ENCODE peak calls at places on chromosomes 11 and 22, in six cellular contexts. J is pancreas, H is neuronal stem cell, Y is thoracic aorta, A is body of pancreas, D is HepG2. Z is an unnamed sample. For H3K4me1 and H3K36me3, the result is how much of the 10 kb centered on the place peaks cover.

GRCh38 chr22:48749555-48750227 is 1078.0 kb downstream of the BRD1 start:
- DNase-seq in J (no peak), H (no peak), Y (no peak), A (no peak), D (no peak), Z (peak)

GRCh38 chr11:68450711-68451110 is 9.8 kb upstream of the PPP6R3 start:
- DNase-seq in J (no peak), H (no peak), Y (no peak), A (no peak), D (no peak), Z (no peak)

GRCh38 chr22:49321477-49322055 is 506.1 kb downstream of the BRD1 start:
- DNase-seq in J (no peak), H (no peak), Y (no peak), A (no peak), D (no peak), Z (peak)

GRCh38 chr11:115642660-115643059 is 138.4 kb upstream of the CADM1 start:
- DNase-seq in J (no peak), H (no peak), Y (no peak), A (no peak), D (no peak), Z (no peak)

GRCh38 chr11:36109850-36110606 is 166.2 kb downstream of the LDLRAD3 start:
- DNase-seq in J (no peak), H (peak), Y (no peak), A (no peak), D (no peak), Z (no peak)

GRCh38 chr11:7473702-7474101 is 11.6 kb upstream of the OLFML1 start:
- DNase-seq in J (no peak), H (no peak), Y (no peak), A (no peak), D (no peak), Z (no peak)

GRCh38 chr22:41530612-41531421 is 13.5 kb downstream of the POLR3H start:
- DNase-seq in J (no peak), H (no peak), Y (no peak), A (no peak), D (no peak), Z (no peak)

GRCh38 chr11:100574894-100575769 is 112.0 kb upstream of the ARHGAP42 start:
- DNase-seq in J (no peak), H (no peak), Y (no peak), A (no peak), D (peak), Z (peak)

GRCh38 chr11:74646964-74647363 is 54.6 kb downstream of the POLD3 start:
- DNase-seq in J (no peak), H (no peak), Y (no peak), A (no peak), D (no peak), Z (no peak)

GRCh38 chr11:28137832-28138231 is 29.6 kb downstream of the METTL15 start:
- DNase-seq in J (no peak), H (no peak), Y (no peak), A (no peak), D (no peak), Z (no peak)

GRCh38 chr11:28132541-28132940 is 24.4 kb downstream of the METTL15 start:
- DNase-seq in J (no peak), H (no peak), Y (no peak), A (no peak), D (no peak), Z (no peak)

DNA sequence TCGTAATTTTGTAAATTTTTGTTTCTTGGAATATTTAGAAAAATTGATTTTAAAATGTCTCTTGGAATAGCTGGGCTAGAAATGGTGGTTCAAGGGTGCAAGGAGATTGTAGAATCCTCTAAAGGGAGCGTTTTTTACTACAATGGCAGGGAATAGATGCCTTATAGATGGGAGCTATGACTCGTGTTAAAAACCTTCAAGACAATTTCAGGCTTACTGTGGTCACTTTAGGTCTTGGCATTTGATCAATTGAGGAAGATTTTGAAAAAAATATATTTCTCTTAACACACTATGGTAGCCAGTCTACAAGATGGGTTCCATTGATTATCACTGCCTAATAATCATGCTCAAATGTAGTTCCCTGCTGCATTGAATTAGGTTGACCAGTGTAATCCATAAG is 25.0 kb downstream of the METTL15 start:
- DNase-seq in J (no peak), H (no peak), Y (no peak), A (no peak), D (no peak), Z (no peak)
- H3K4me1 ChIP-seq in J (under half), H (under half), Y (under half), A (under half), D (under half), Z (under half)

GRCh38 chr11:113506893-113507292 is 31.7 kb upstream of the DRD2 start:
- DNase-seq in J (no peak), H (no peak), Y (no peak), A (no peak), D (no peak), Z (no peak)

GRCh38 chr11:113505046-113505445 is 29.8 kb upstream of the DRD2 start:
- DNase-seq in J (no peak), H (no peak), Y (no peak), A (no peak), D (no peak), Z (no peak)

GRCh38 chr11:113506461-113506860 is 31.3 kb upstream of the DRD2 start:
- DNase-seq in J (no peak), H (no peak), Y (no peak), A (no peak), D (no peak), Z (no peak)

GRCh38 chr11:113504586-113504985 is 29.4 kb upstream of the DRD2 start:
- DNase-seq in J (no peak), H (no peak), Y (no peak), A (no peak), D (no peak), Z (no peak)

DNA sequence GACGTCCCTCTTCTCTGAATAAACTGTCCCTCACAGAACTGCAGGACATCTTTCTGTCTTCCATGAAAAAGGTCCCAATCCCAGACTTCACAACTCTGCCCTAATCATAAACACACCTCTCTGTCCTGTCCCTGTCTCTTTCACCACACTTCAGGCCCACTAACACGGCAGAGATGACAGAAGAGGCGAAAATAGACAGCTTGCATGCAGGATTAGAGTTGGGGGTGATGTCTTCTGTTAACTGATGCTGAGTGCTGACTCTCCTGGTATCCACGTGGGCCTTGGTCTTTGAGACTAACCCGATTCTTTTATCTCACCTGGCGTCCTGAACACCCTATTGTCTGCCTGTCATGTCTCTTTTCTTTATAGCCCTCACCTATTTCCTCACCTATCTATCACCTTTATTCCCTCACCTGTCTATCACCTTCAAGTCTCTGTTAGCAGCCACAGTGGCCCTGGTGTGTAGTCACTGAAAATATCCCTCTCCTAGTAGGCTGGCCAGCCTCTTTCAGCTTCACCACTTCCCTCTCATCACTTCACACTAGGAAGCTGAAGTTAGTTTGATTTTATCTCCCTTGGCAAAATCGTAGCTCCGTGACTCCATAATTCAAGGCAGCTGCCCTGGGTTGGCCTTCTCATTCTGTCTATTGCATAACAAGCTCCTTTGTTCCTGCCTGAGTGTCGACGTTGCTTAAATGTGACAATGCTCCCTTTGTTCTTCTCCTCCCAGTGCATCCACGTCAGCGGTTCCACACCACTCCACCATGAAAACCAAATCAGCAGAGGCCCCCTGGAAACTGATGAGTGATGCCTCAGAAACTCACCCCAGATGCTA is 30.6 kb upstream of the DRD2 start:
- DNase-seq in J (no peak), H (no peak), Y (no peak), A (no peak), D (peak), Z (no peak)
- H3K36me3 ChIP-seq in J (under half), H (under half), Y (under half), A (under half), D (under half), Z (under half)

GRCh38 chr11:26928636-26929035 is 65.3 kb upstream of the FIBIN start:
- DNase-seq in J (no peak), H (no peak), Y (no peak), A (no peak), D (no peak), Z (no peak)

GRCh38 chr11:26930518-26931247 is 63.2 kb upstream of the FIBIN start:
- DNase-seq in J (no peak), H (no peak), Y (no peak), A (no peak), D (no peak), Z (no peak)

GRCh38 chr11:26931881-26932280 is 62.0 kb upstream of the FIBIN start:
- DNase-seq in J (no peak), H (no peak), Y (no peak), A (no peak), D (no peak), Z (no peak)

GRCh38 chr11:26929806-26930517 is 64.0 kb upstream of the FIBIN start:
- DNase-seq in J (no peak), H (no peak), Y (no peak), A (no peak), D (no peak), Z (no peak)

DNA sequence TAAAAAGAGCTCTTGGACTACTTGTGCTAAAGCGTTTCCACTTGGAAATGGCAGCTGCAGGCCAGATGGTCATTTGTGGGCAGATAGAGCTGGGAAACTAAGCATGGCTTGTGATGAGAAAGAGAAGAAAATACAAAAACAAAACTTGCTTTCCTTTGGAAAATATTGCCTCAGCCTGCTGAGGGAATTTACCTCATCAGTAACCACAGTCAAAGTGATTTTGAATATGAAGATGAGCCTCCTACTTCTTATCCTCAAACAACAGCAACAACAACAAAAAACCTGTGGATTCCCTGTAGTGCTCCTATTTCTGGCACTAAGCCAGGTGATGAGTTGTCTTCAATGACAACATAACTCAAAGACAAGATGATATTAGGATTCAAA is 62.7 kb upstream of the FIBIN start:
- DNase-seq in J (no peak), H (no peak), Y (no peak), A (no peak), D (no peak), Z (no peak)
- H3K4me1 ChIP-seq in J (under half), H (under half), Y (under half), A (under half), D (under half), Z (under half)

GRCh38 chr22:50447576-50448551 is 27.0 kb downstream of the SBF1 start:
- DNase-seq in J (no peak), H (no peak), Y (no peak), A (no peak), D (no peak), Z (no peak)

GRCh38 chr22:50444663-50445062 is 30.2 kb downstream of the SBF1 start:
- DNase-seq in J (no peak), H (no peak), Y (no peak), A (peak), D (no peak), Z (no peak)

GRCh38 chr22:50446708-50447575 is 27.9 kb downstream of the SBF1 start:
- DNase-seq in J (no peak), H (no peak), Y (no peak), A (no peak), D (no peak), Z (no peak)

GRCh38 chr22:50445071-50445879 is 29.6 kb downstream of the SBF1 start:
- DNase-seq in J (no peak), H (no peak), Y (no peak), A (no peak), D (no peak), Z (no peak)

GRCh38 chr22:50445880-50446707 is 28.7 kb downstream of the SBF1 start:
- DNase-seq in J (no peak), H (no peak), Y (no peak), A (no peak), D (no peak), Z (no peak)
- H3K36me3 ChIP-seq in J (under half), H (half or more), Y (under half), A (under half), D (under half), Z (half or more)

GRCh38 chr11:64855596-64856304 is 11.3 kb upstream of the CDC42BPG start:
- DNase-seq in J (no peak), H (no peak), Y (no peak), A (no peak), D (no peak), Z (no peak)

GRCh38 chr11:64857485-64857884 is 13.0 kb upstream of the CDC42BPG start:
- DNase-seq in J (no peak), H (no peak), Y (no peak), A (no peak), D (no peak), Z (no peak)

GRCh38 chr11:64858467-64859401 is 14.3 kb upstream of the CDC42BPG start:
- DNase-seq in J (no peak), H (no peak), Y (no peak), A (no peak), D (no peak), Z (no peak)

GRCh38 chr11:64854534-64855502 is 10.4 kb upstream of the CDC42BPG start:
- DNase-seq in J (peak), H (no peak), Y (peak), A (peak), D (peak), Z (peak)

DNA sequence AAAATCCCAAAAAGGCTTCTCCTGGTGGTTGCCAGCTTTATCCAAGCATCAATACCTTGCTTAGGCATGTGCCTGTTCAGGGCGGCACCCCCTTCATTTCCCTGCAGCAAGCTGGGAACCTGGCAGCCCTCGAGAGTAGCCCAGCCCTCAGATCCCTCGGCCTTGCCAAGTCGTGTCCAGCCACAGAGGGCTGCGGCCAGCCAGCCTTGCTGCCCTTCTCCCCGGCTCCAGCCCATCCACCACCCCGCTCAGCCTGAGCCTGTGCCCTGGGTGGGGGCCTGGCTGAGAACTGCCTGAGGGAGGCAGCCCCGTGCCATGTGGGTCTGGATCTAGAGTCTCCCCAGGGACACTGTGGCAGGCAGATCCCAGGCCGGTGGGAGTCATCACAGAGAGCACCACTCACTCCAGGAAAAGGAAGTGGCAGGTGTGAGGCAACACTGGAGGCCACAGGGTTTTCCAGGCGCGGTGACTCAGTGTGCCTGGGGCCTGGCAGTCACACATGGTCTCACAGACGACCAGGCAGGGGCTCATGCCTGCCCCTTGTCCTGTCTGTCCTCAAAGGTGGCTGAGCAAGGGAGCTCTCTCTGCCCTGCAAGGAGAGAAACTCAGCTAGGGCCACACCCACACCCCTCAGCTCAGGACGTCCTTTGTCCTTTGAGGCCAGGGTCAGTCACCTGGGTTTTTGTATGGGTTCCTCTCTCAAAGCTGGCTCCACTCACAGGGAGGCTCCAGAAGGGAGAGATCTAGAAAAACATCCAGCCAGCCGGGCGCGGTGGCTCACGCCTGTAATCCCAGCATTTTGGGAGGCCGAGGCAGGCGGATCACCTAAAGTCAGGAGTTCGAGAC is 12.2 kb upstream of the CDC42BPG start:
- DNase-seq in J (no peak), H (no peak), Y (peak), A (peak), D (peak), Z (peak)
- H3K4me1 ChIP-seq in J (under half), H (under half), Y (half or more), A (under half), D (under half), Z (half or more)

DNA sequence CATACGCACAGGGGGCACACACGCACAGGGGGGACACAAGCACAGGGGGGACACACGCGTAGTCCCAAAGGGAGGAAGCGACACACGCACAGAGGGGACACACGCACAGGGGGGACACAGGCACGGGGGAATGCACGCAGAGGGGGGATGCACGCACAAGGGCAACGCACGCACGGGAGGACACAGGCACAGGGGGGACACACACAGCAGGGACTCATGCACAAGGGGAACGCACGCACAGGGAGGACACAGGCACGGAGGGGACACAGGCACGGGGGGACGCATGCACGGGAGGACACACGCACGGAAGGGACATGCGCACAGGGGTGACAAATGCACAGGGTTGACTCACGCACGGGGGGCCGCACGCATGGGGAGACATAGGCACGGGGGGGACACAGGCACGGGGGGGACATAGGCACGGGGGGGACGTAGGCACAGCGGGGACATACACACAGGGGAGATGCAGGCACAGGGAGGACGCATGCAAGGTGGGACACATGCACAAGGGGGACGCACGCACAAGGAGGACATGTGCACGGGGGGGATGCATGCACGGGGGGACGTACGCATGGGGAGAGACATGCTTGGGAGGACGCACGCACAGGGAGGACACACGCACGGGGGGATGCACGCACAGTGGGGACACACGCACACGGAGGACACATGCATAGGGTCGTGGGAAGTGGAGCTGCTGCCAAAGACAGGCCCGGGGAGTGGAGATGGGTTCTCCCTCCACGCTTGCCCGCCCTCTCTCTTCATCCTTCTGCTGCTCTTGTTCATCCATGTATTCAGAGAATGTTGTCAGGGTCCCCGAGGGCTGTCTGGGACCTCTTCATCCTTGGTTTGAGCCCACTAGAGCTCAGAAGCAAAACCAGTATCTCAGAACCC is 41.2 kb downstream of the WNT11 start:
- DNase-seq in J (no peak), H (no peak), Y (no peak), A (no peak), D (no peak), Z (no peak)
- H3K36me3 ChIP-seq in J (under half), H (under half), Y (under half), A (under half), D (under half), Z (under half)

GRCh38 chr11:114086394-114086793 is 26.9 kb downstream of the ZBTB16 start:
- DNase-seq in J (no peak), H (no peak), Y (no peak), A (no peak), D (no peak), Z (no peak)

GRCh38 chr11:114088216-114088615 is 28.7 kb downstream of the ZBTB16 start:
- DNase-seq in J (no peak), H (no peak), Y (no peak), A (no peak), D (no peak), Z (no peak)

GRCh38 chr11:114085965-114086364 is 26.5 kb downstream of the ZBTB16 start:
- DNase-seq in J (peak), H (no peak), Y (no peak), A (peak), D (no peak), Z (no peak)

GRCh38 chr11:114088836-114089235 is 29.3 kb downstream of the ZBTB16 start:
- DNase-seq in J (no peak), H (no peak), Y (no peak), A (no peak), D (no peak), Z (no peak)

DNA sequence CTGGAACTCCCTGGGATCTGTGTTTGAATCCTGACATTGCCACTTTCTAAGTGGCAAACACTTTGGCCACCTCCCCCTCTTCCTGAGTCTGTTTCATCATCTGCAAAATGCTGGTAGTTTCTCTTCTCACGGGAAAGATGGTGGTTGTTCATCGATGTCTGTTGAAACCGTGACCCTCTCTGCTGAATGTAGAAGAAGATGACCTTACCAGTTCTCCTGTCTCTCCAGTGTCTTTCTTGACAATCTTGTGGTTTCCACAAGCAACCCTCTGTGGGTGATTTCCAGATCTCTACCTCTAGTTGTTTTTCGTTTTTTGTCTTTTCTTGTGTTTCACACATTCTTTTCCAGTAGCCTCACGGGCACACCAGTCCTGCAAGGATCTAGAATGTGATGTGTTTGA is 27.5 kb downstream of the ZBTB16 start:
- DNase-seq in J (no peak), H (no peak), Y (no peak), A (no peak), D (no peak), Z (no peak)
- H3K4me1 ChIP-seq in J (half or more), H (under half), Y (half or more), A (half or more), D (under half), Z (under half)

GRCh38 chr11:66933508-66933907 is 24.7 kb downstream of the PC start:
- DNase-seq in J (no peak), H (no peak), Y (no peak), A (no peak), D (no peak), Z (no peak)
- H3K36me3 ChIP-seq in J (under half), H (under half), Y (under half), A (under half), D (under half), Z (under half)

GRCh38 chr11:95559899-95560298 is 229.7 kb downstream of the FAM76B start:
- DNase-seq in J (peak), H (no peak), Y (no peak), A (peak), D (no peak), Z (no peak)

GRCh38 chr11:95556342-95557151 is 233.0 kb downstream of the FAM76B start:
- DNase-seq in J (no peak), H (peak), Y (no peak), A (no peak), D (no peak), Z (peak)

GRCh38 chr11:95556011-95556341 is 233.6 kb downstream of the FAM76B start:
- DNase-seq in J (no peak), H (no peak), Y (no peak), A (no peak), D (no peak), Z (no peak)
- H3K4me1 ChIP-seq in J (under half), H (under half), Y (under half), A (under half), D (under half), Z (under half)

Z was measured in SJSA1.